ENCODE peak calls at places on chromosomes 5 and 9, in six cellular contexts. M is HCT116, G is K562, I is HepG2, L is GM12878, J is SK-N-SH. T is an unnamed sample. For H3K9me3, the result is how much of the 10 kb centered on the place peaks cover.

GRCh38 chr5:149993471-149993870 is 7.0 kb downstream of the TIGD6 start:
- DNase-seq in M (no peak), G (no peak), I (no peak), L (no peak), J (no peak), T (no peak)

GRCh38 chr9:2771661-2772060 is 54.4 kb downstream of the KCNV2 start:
- DNase-seq in M (no peak), G (no peak), I (no peak), L (no peak), J (peak), T (no peak)

GRCh38 chr9:110815361-110815760 is 146.8 kb downstream of the MUSK start:
- DNase-seq in M (no peak), G (no peak), I (no peak), L (no peak), J (no peak), T (no peak)

GRCh38 chr9:96556701-96557461 is 62.8 kb downstream of the CDC14B start:
- DNase-seq in M (no peak), G (no peak), I (no peak), L (no peak), J (no peak), T (no peak)

GRCh38 chr5:135005076-135005475 is 29.0 kb downstream of the PITX1 start:
- DNase-seq in M (no peak), G (no peak), I (no peak), L (no peak), J (peak), T (no peak)

GRCh38 chr5:77630246-77631165 is 8.0 kb downstream of the OTP start:
- DNase-seq in M (peak), G (no peak), I (peak), L (no peak), J (peak), T (peak)

GRCh38 chr5:160330212-160330611 is 17.8 kb upstream of the CCNJL start:
- DNase-seq in M (no peak), G (no peak), I (no peak), L (no peak), J (no peak), T (no peak)

GRCh38 chr5:127957183-127957582 is 126.4 kb upstream of the SLC12A2 start:
- DNase-seq in M (no peak), G (no peak), I (peak), L (no peak), J (peak), T (no peak)

GRCh38 chr9:80699551-80699998 is 989.8 kb downstream of the TLE1 start:
- DNase-seq in M (no peak), G (no peak), I (no peak), L (no peak), J (no peak), T (no peak)

GRCh38 chr9:130640681-130641080 is 23.7 kb upstream of the PRDM12 start:
- DNase-seq in M (no peak), G (no peak), I (no peak), L (no peak), J (no peak), T (no peak)

GRCh38 chr9:132220069-132220468 is 58.2 kb downstream of the NTNG2 start:
- DNase-seq in M (no peak), G (no peak), I (no peak), L (no peak), J (no peak), T (no peak)

GRCh38 chr5:157665467-157666085 is 5.8 kb upstream of the C5orf52 start:
- DNase-seq in M (peak), G (no peak), I (peak), L (no peak), J (no peak), T (no peak)

GRCh38 chr5:176151286-176151685 is 86.9 kb upstream of the SIMC1 start:
- DNase-seq in M (no peak), G (no peak), I (no peak), L (no peak), J (no peak), T (no peak)

GRCh38 chr9:131237931-131238401 is 38.3 kb downstream of the FAM78A start:
- DNase-seq in M (no peak), G (no peak), I (no peak), L (peak), J (no peak), T (no peak)

GRCh38 chr5:179781846-179782245 is 11.9 kb upstream of the LTC4S start:
- DNase-seq in M (no peak), G (no peak), I (no peak), L (no peak), J (no peak), T (no peak)

GRCh38 chr5:67432601-67433000 is 236.0 kb upstream of the CD180 start:
- DNase-seq in M (no peak), G (no peak), I (no peak), L (no peak), J (no peak), T (no peak)

GRCh38 chr9:5574998-5575397 is 53.9 kb upstream of the RIC1 start:
- DNase-seq in M (no peak), G (no peak), I (peak), L (no peak), J (no peak), T (no peak)

GRCh38 chr9:127976498-127976897 is 4.3 kb downstream of the EEIG1 start:
- DNase-seq in M (no peak), G (no peak), I (no peak), L (no peak), J (no peak), T (no peak)

GRCh38 chr5:142677212-142677611 is 8.7 kb downstream of the FGF1 start:
- DNase-seq in M (no peak), G (no peak), I (no peak), L (no peak), J (no peak), T (no peak)

GRCh38 chr5:116486588-116486987 is 88.0 kb downstream of the SEMA6A start:
- DNase-seq in M (no peak), G (no peak), I (no peak), L (no peak), J (no peak), T (no peak)

GRCh38 chr5:42948961-42949347 is 91.2 kb downstream of the ANXA2R start:
- DNase-seq in M (no peak), G (no peak), I (no peak), L (no peak), J (no peak), T (no peak)

GRCh38 chr9:33708441-33708840 is 86.9 kb upstream of the PRSS3 start:
- DNase-seq in M (no peak), G (no peak), I (no peak), L (no peak), J (no peak), T (no peak)

GRCh38 chr5:1111727-1112289 is at the start of gene SLC12A7:
- DNase-seq in M (no peak), G (peak), I (no peak), L (no peak), J (peak), T (no peak)

GRCh38 chr5:168882283-168882682 is 303.1 kb upstream of the PANK3 start:
- DNase-seq in M (no peak), G (no peak), I (no peak), L (no peak), J (no peak), T (no peak)

GRCh38 chr5:171615201-171616001 is 170.2 kb upstream of the SMIM23 start:
- DNase-seq in M (no peak), G (no peak), I (no peak), L (no peak), J (peak), T (no peak)

GRCh38 chr9:113602126-113603119 is 138.9 kb downstream of the RGS3 start:
- DNase-seq in M (peak), G (peak), I (peak), L (no peak), J (peak), T (no peak)

GRCh38 chr5:140358738-140359310 is 1.2 kb upstream of the SLC4A9 start:
- DNase-seq in M (no peak), G (no peak), I (peak), L (no peak), J (peak), T (no peak)

GRCh38 chr9:69397384-69398214 is 72.6 kb downstream of the ENTREP1 start:
- DNase-seq in M (no peak), G (no peak), I (no peak), L (no peak), J (no peak), T (no peak)

GRCh38 chr5:76479973-76480667 is 77.0 kb downstream of the IQGAP2 start:
- DNase-seq in M (no peak), G (peak), I (peak), L (no peak), J (no peak), T (no peak)

DNA sequence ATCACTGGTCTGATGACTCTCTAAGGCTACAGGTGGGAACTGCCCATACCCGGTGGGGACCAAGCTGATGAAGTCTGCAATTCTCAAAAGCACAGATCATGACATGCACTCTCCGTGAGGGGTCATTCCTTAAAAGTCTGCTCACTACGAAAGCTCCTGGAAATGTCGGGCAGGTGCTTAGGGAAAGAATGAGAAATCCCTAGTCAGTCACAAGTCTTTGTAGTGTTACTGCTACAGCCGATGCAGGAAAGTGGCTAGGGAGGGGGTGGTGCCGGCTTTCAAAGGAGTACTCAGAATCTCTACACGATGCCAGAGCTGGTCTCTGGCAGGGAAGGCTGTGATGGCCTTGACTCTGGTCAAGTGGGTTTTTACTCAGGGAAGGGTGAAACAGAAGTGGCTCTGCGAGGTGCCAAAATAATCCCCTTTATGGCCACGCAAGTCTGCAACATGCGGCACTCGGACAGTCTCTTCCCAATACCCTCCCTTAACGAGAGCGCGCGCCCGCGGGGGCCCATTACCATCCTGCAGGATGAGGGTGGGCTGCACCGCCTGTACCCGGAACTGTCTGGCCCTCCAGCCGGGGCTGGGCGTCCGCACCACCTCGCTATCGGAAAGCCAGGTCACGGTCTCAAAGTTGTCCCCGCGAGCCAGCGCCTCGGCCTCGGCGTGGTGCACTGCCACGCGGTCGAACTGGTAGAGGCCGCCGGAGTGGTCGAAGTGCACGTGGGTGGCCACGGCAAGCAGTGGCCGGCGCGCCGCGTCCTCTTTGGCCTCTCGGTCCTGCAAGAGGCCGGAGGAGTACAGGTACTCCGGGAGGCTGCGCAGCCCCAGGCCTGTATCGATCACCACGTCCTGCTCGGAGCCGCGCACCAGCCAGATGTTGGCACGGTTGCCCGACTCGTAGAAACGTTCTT is 993 bp downstream of the MBLAC2 start:
- DNase-seq in M (no peak), G (peak), I (peak), L (no peak), J (peak), T (no peak)
- TF ChIP-seq SIN3A in M (no peak), G (peak), I (peak), L (no peak), J (no peak), T (no peak)

GRCh38 chr9:123376218-123377071 is 20.4 kb downstream of the CRB2 start:
- DNase-seq in M (no peak), G (no peak), I (no peak), L (no peak), J (no peak), T (no peak)

GRCh38 chr9:123377211-123377971 is 21.4 kb downstream of the CRB2 start:
- DNase-seq in M (no peak), G (no peak), I (no peak), L (no peak), J (peak), T (no peak)

GRCh38 chr9:123373447-123373923 is 17.5 kb downstream of the CRB2 start:
- DNase-seq in M (no peak), G (no peak), I (no peak), L (no peak), J (peak), T (no peak)

GRCh38 chr9:123373941-123374340 is 17.9 kb downstream of the CRB2 start:
- DNase-seq in M (no peak), G (peak), I (no peak), L (no peak), J (peak), T (no peak)

DNA sequence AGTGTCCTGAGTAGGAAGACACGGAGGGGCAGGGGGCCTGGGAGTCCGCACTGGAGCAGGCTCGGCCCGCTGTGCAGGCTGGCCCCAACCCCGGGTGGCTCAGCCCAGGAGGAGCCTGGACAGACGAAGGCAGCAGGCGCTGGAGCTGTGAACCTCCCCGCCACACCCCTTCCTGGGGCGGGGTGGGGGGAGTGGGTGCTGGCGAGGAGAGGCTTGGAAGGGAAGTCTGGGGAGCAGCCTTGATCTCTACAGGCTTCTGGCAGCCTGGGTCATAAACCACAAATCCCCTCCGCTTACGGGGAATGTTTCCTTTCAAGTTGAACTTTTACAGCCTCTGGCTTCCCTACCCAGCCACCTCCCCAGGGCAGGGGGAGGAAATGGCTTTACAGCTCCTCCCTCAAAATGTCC is 19.7 kb downstream of the CRB2 start:
- DNase-seq in M (no peak), G (peak), I (peak), L (no peak), J (no peak), T (no peak)
- TF ChIP-seq REST in M (no peak), G (no peak), I (no peak), L (no peak), J (no peak), T (no peak)

GRCh38 chr9:138118601-138119071 is 241.1 kb downstream of the CACNA1B start:
- DNase-seq in M (no peak), G (no peak), I (no peak), L (no peak), J (no peak), T (no peak)

GRCh38 chr9:138117836-138118235 is 240.3 kb downstream of the CACNA1B start:
- DNase-seq in M (no peak), G (no peak), I (no peak), L (no peak), J (no peak), T (no peak)

GRCh38 chr9:138120511-138121437 is 243.2 kb downstream of the CACNA1B start:
- DNase-seq in M (no peak), G (no peak), I (no peak), L (no peak), J (no peak), T (no peak)

GRCh38 chr9:138120072-138120471 is 242.5 kb downstream of the CACNA1B start:
- DNase-seq in M (no peak), G (no peak), I (no peak), L (no peak), J (no peak), T (no peak)

DNA sequence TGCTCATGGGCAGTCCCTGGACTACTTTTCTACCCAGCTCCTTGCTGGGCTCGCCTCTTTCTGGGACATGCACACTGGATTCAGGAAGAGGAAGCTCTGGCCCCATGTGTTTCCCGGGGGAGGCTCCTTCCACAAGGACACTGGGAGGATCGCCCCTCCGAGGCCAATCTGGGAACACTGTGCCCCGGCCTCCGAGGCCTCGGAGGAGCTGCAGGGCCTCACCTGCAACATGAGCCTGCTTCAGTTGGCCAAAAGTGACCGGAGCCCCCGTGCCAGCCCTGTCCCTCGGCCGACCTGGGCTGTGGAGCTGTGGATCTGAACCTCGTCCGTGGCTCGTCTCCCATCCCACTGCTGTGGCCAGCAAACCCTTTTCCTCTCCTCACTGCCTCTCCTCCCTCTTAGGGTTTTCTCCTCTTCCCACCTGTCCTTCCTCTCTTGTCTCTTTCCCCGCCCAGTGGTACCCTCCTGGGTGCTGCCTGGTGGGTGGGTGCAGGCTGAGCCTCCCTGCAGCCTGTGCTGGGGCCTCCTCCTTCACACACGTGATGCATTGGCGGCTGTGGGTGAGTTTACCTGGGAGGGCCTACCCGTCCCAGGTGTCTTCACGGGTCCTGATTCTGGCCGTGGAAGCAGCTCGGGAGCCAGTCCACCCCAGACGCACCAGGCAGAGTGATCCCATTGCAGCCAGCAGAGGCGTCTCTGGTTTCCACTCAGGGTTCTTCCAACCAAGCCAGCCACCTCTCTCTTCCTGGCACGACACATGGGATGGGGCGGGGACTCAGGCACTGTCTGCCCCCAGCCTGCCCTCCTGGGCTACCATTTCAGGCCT is 241.8 kb downstream of the CACNA1B start:
- DNase-seq in M (no peak), G (no peak), I (no peak), L (no peak), J (no peak), T (no peak)
- H3K9me3 ChIP-seq in M (under half), G (under half), I (under half), L (under half), J (under half), T (under half)

GRCh38 chr9:125841444-125841843 is 94.3 kb downstream of the PBX3 start:
- DNase-seq in M (no peak), G (no peak), I (no peak), L (no peak), J (no peak), T (no peak)

GRCh38 chr9:125845271-125845808 is 98.2 kb downstream of the PBX3 start:
- DNase-seq in M (no peak), G (no peak), I (no peak), L (no peak), J (no peak), T (no peak)

GRCh38 chr9:125842215-125842614 is 95.0 kb downstream of the PBX3 start:
- DNase-seq in M (no peak), G (no peak), I (no peak), L (no peak), J (no peak), T (no peak)

GRCh38 chr9:125844611-125845010 is 97.4 kb downstream of the PBX3 start:
- DNase-seq in M (no peak), G (no peak), I (no peak), L (no peak), J (no peak), T (no peak)

DNA sequence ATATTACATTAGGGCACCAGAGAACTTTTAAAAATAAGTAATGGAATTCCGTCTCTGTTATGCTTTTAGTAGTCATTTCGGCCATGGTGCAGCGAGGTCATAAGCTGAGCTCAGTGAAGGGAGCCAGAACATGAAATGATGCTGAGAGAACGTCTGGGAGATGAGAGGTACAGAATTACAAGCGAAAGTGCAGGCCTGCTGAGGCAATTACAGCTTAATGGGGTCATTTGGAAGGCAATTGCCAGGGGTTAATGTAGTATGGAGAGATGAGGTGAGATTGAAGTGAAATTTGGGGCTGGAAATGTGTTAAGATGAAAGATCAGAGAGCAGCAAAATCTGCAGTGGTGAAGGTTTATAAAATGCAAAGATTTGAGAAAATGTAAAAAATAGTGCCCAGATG is 96.5 kb downstream of the PBX3 start:
- DNase-seq in M (no peak), G (no peak), I (no peak), L (no peak), J (peak), T (no peak)
- TF ChIP-seq SIN3A in M (no peak), G (no peak), I (no peak), L (no peak), J (no peak), T (no peak)

GRCh38 chr9:112286906-112287305 is 46.5 kb downstream of the PTBP3 start:
- DNase-seq in M (no peak), G (no peak), I (no peak), L (no peak), J (no peak), T (no peak)

GRCh38 chr9:112280904-112281303 is 52.5 kb downstream of the PTBP3 start:
- DNase-seq in M (no peak), G (no peak), I (no peak), L (no peak), J (no peak), T (no peak)

GRCh38 chr9:112288029-112288428 is 45.4 kb downstream of the PTBP3 start:
- DNase-seq in M (no peak), G (no peak), I (peak), L (no peak), J (no peak), T (no peak)

GRCh38 chr9:112285056-112285455 is 48.4 kb downstream of the PTBP3 start:
- DNase-seq in M (no peak), G (no peak), I (no peak), L (no peak), J (no peak), T (no peak)

DNA sequence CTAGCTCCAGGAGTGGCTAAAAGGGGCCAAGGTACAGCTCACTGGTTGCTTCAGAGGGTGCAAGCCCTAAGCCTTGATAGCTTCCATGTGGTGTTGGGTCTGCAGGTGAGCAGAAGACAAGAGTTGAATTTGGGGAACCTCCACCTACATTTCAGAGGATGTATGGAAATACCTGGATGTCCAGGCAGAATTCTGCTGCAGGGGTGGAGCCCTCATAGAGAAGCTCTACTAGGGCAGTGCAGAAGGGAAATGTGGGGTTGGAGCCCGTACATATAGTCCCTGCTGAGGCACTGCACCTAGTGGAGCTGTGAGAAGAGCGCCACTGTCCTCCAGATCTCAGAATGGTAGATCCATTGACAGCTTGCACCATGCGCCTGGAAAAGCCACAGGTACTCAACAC is 49.6 kb downstream of the PTBP3 start:
- DNase-seq in M (no peak), G (no peak), I (no peak), L (no peak), J (no peak), T (no peak)
- TF ChIP-seq REST in M (no peak), G (no peak), I (no peak), L (no peak), J (no peak), T (no peak)